ENCODE peak calls at places on chromosomes 6 and 20, in six cellular contexts. U is GM04504, C is skeletal muscle cell, M is cardiac muscle cell, Y is body of pancreas, B is AG08395. L is an unnamed sample.

GRCh38 chr20:53748821-53749402 is 155.3 kb upstream of the ZNF217 start:
- DNase-seq in U (no peak), B (no peak), C (peak; percentile 72), M (peak; percentile 51), Y (no peak), L (no peak)

GRCh38 chr20:57476641-57477461 is 48.1 kb downstream of the CTCFL start:
- DNase-seq in Y (no peak), U (no peak), B (no peak), C (no peak), M (no peak), L (no peak)

GRCh38 chr20:733806-734205 is 34.5 kb downstream of the SLC52A3 start:
- DNase-seq in B (no peak), M (no peak), U (no peak), Y (no peak), C (no peak), L (no peak)

GRCh38 chr6:52994789-52995078 is 350 bp downstream of the GSTA4 start:
- DNase-seq in U (no peak), Y (peak; percentile 47), M (no peak), B (no peak), C (no peak), L (peak; percentile 39)

GRCh38 chr20:32628960-32629530 is 43.9 kb upstream of the NOL4L start:
- DNase-seq in Y (no peak), M (no peak), B (no peak), U (no peak), C (no peak), L (no peak)

GRCh38 chr20:56788041-56788670 is 159.1 kb downstream of the TFAP2C start:
- DNase-seq in Y (peak; percentile 23), C (peak; percentile 80), M (peak; percentile 98), U (peak; percentile 92), B (peak; percentile 89), L (peak; percentile 44)

GRCh38 chr6:195861-196360 is 96.4 kb upstream of the DUSP22 start:
- DNase-seq in U (no peak), M (peak; percentile 69), Y (no peak), B (peak; percentile 46), C (no peak), L (no peak)

GRCh38 chr6:12017263-12017662 is 5.2 kb downstream of the HIVEP1 start:
- DNase-seq in C (no peak), B (no peak), Y (no peak), M (no peak), U (no peak), L (no peak)

GRCh38 chr6:143600821-143601220 is 76.9 kb upstream of the PHACTR2 start:
- DNase-seq in C (no peak), M (no peak), U (no peak), B (no peak), Y (no peak), L (no peak)

GRCh38 chr20:54208492-54209044 is 681 bp downstream of the PFDN4 start:
- DNase-seq in B (peak; percentile 36), Y (no peak), U (peak; percentile 29), C (no peak), M (peak; percentile 36), L (no peak)

GRCh38 chr20:52937701-52938100 is 34.5 kb upstream of the TSHZ2 start:
- DNase-seq in M (peak; percentile 4), C (no peak), B (peak; percentile 10), Y (no peak), U (no peak), L (no peak)

GRCh38 chr6:2124260-2124709 is 121.1 kb downstream of the GMDS start:
- DNase-seq in U (no peak), C (peak; percentile 45), M (peak; percentile 98), B (no peak), Y (no peak), L (no peak)

GRCh38 chr6:134806151-134806550 is 143.8 kb downstream of the ALDH8A1 start:
- DNase-seq in U (no peak), B (no peak), M (no peak), Y (no peak), C (no peak), L (no peak)

GRCh38 chr6:26175428-26176181 is 88.4 kb downstream of the HFE start:
- DNase-seq in M (peak; percentile 82), U (no peak), Y (peak; percentile 25), C (no peak), B (peak; percentile 62), L (no peak)

GRCh38 chr6:40550096-40550731 is 37.0 kb downstream of the LRFN2 start:
- DNase-seq in M (peak; percentile 67), Y (peak; percentile 52), U (peak; percentile 22), B (peak; percentile 59), C (peak; percentile 13), L (peak; percentile 34)

GRCh38 chr6:27672113-27672799 is 199.4 kb upstream of the ZNF184 start:
- DNase-seq in C (no peak), B (no peak), U (no peak), Y (peak; percentile 25), M (peak; percentile 62), L (no peak)

GRCh38 chr20:45138451-45139300 is 14.4 kb upstream of the WFDC12 start:
- DNase-seq in C (no peak), Y (peak; percentile 64), B (peak; percentile 16), M (peak; percentile 42), U (no peak), L (peak; percentile 78)

GRCh38 chr20:37714973-37715657 is 21.3 kb downstream of the CTNNBL1 start:
- DNase-seq in Y (no peak), M (peak; percentile 43), B (no peak), U (no peak), C (peak; percentile 15), L (no peak)

GRCh38 chr6:34333858-34334257 is 58.6 kb downstream of the NUDT3 start:
- DNase-seq in M (no peak), C (no peak), Y (no peak), U (no peak), B (no peak), L (no peak)

GRCh38 chr6:91483415-91483814 is 896.5 kb upstream of the MAP3K7 start:
- DNase-seq in U (no peak), M (no peak), B (no peak), C (no peak), Y (no peak), L (no peak)

GRCh38 chr20:9359561-9360308 is 154.7 kb upstream of the LAMP5 start:
- DNase-seq in C (peak; percentile 39), Y (peak; percentile 47), U (peak; percentile 65), M (peak; percentile 84), B (peak; percentile 69), L (no peak)

GRCh38 chr20:22586645-22587310 is 2.4 kb upstream of the FOXA2 start:
- DNase-seq in M (peak; percentile 26), C (no peak), Y (peak; percentile 89), B (no peak), U (no peak), L (peak; percentile 61)

GRCh38 chr20:19254956-19255355 is 42.5 kb downstream of the SLC24A3 start:
- DNase-seq in M (no peak), Y (no peak), B (no peak), U (no peak), C (no peak), L (no peak)

GRCh38 chr20:9099372-9099771 is 30.5 kb downstream of the PLCB4 start:
- DNase-seq in B (no peak), C (no peak), U (no peak), M (no peak), Y (no peak), L (no peak)

GRCh38 chr6:117270121-117270959 is 5.0 kb downstream of the VGLL2 start:
- DNase-seq in U (no peak), Y (peak; percentile 36), M (peak; percentile 10), B (no peak), C (no peak), L (no peak)

GRCh38 chr20:33343521-33343920 is 57.8 kb downstream of the CDK5RAP1 start:
- DNase-seq in B (no peak), Y (no peak), C (no peak), U (no peak), M (no peak), L (no peak)

GRCh38 chr6:98929498-98930060 is 18.2 kb downstream of the FBXL4 start:
- DNase-seq in B (no peak), Y (no peak), U (no peak), C (no peak), M (no peak), L (no peak)

GRCh38 chr6:129679758-129680157 is 30.2 kb downstream of the ARHGAP18 start:
- DNase-seq in U (no peak), C (no peak), Y (no peak), M (peak; percentile 33), B (no peak), L (no peak)

GRCh38 chr20:56656632-56657031 is 27.5 kb downstream of the TFAP2C start:
- DNase-seq in C (no peak), U (no peak), B (peak; percentile 58), M (no peak), Y (no peak), L (no peak)

GRCh38 chr20:50004175-50004574 is 21.4 kb downstream of the SNAI1 start:
- DNase-seq in C (no peak), U (no peak), Y (no peak), M (peak; percentile 78), B (no peak), L (no peak)

GRCh38 chr6:53956068-53956711 is 155.1 kb upstream of the MLIP start:
- DNase-seq in B (peak; percentile 68), C (no peak), M (peak; percentile 77), Y (peak; percentile 70), U (peak; percentile 36), L (peak; percentile 72)

GRCh38 chr6:54910326-54910952 is 63.9 kb downstream of the FAM83B start:
- DNase-seq in B (no peak), Y (no peak), U (no peak), M (peak; percentile 15), C (no peak), L (no peak)

GRCh38 chr6:13667655-13668054 is 44.0 kb downstream of the RANBP9 start:
- DNase-seq in M (peak; percentile 22), B (no peak), C (no peak), U (no peak), Y (no peak), L (no peak)

GRCh38 chr6:14278000-14278399 is 160.4 kb downstream of the CD83 start:
- DNase-seq in M (no peak), Y (no peak), B (no peak), C (no peak), U (no peak), L (no peak)

GRCh38 chr20:23679448-23680092 is 9.3 kb downstream of the CST4 start:
- DNase-seq in B (no peak), U (no peak), M (no peak), C (no peak), Y (no peak), L (peak; percentile 28)

L was measured in lung.